ENCODE peak calls at places on chromosomes 5 and 9, in five cellular contexts. R, F, H, O and U are unnamed samples.

GRCh38 chr5:32710859-32711692 is at the start of gene NPR3:
- DNase-seq in R (no peak), F (peak; percentile 8), H (no peak), O (peak; percentile 22), U (no peak)

GRCh38 chr5:118703241-118703640 is 285.1 kb downstream of the DTWD2 start:
- DNase-seq in H (no peak), O (no peak), F (no peak), R (no peak), U (no peak)

GRCh38 chr9:33498387-33498786 is 24.7 kb upstream of the NOL6 start:
- DNase-seq in F (no peak), O (no peak), H (no peak), R (no peak), U (no peak)

GRCh38 chr5:137137013-137137632 is 362.0 kb downstream of the SPOCK1 start:
- DNase-seq in R (peak; percentile 54), H (no peak), O (no peak), F (no peak), U (no peak)

GRCh38 chr5:96278995-96279394 is 154.1 kb downstream of the PCSK1 start:
- DNase-seq in O (no peak), H (no peak), R (no peak), F (no peak), U (no peak)

GRCh38 chr5:103561670-103562069 is 919 bp downstream of the NUDT12 start:
- DNase-seq in H (no peak), R (no peak), F (no peak), O (no peak), U (no peak)

GRCh38 chr5:89537800-89538199 is 654.8 kb upstream of the MEF2C start:
- DNase-seq in F (no peak), H (no peak), O (no peak), R (no peak), U (no peak)

GRCh38 chr5:102511666-102512065 is 12.9 kb upstream of the SLCO6A1 start:
- DNase-seq in O (no peak), F (no peak), H (no peak), R (no peak), U (no peak)

GRCh38 chr5:153998768-153999167 is 39.9 kb downstream of the FAM114A2 start:
- DNase-seq in H (no peak), O (no peak), F (no peak), R (no peak), U (no peak)

GRCh38 chr5:42620579-42621216 is 135.9 kb upstream of the CCDC152 start:
- DNase-seq in H (no peak), R (no peak), O (no peak), F (no peak), U (no peak)

GRCh38 chr9:26262431-26262830 is 584.2 kb upstream of the TUSC1 start:
- DNase-seq in O (no peak), F (no peak), H (no peak), R (no peak), U (no peak)

GRCh38 chr5:150137168-150137957 is 18.3 kb downstream of the PDGFRB start:
- DNase-seq in O (no peak), F (no peak), H (no peak), R (peak; percentile 51), U (no peak)
- H3K27ac ChIP-seq in O (peak overlapping the region; percentile 99), F (peak overlapping the region; percentile 89), H (peak overlapping the region; percentile 82), R (peak overlapping the region; percentile 68), U (no peak overlapping the region)

GRCh38 chr9:14256588-14256987 is 57.4 kb downstream of the NFIB start:
- DNase-seq in H (no peak), O (no peak), R (no peak), F (no peak), U (no peak)
- H3K27ac ChIP-seq in H (no peak overlapping the region), O (no peak overlapping the region), R (no peak overlapping the region), F (peak overlapping the region; percentile 44), U (no peak overlapping the region)

GRCh38 chr9:133706651-133707050 is 31.5 kb downstream of the SARDH start:
- DNase-seq in O (no peak), H (no peak), F (no peak), R (no peak), U (no peak)
- H3K27ac ChIP-seq in O (no peak overlapping the region), H (no peak overlapping the region), F (no peak overlapping the region), R (no peak overlapping the region), U (no peak overlapping the region)

DNA sequence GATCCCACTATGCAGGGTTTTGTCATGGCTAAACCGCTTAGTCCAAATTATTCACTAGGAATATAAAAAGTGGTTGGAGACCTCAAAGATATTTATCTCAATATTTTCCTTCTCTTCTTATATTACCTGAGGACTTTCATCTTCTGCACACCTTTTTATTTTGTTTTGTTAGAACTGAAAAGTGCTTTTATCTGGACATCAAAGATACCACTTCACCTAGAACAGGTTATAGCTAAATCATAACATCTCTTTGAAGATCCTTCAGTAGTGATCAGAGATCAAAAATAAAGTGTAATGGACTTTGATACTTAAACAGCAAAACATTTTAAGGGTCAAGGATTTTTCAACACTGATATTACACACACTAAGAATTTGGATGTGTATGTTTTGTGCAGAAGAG is 160.2 kb downstream of the MCTP1 start:
- DNase-seq in R (no peak), F (no peak), O (no peak), H (no peak), U (no peak)
- H3K27ac ChIP-seq in R (no peak overlapping the region), F (no peak overlapping the region), O (no peak overlapping the region), H (no peak overlapping the region), U (no peak overlapping the region)

GRCh38 chr9:108049671-108050494 is 560.3 kb upstream of the KLF4 start:
- DNase-seq in R (no peak), F (no peak), O (no peak), H (no peak), U (no peak)
- H3K27ac ChIP-seq in R (no peak overlapping the region), F (no peak overlapping the region), O (no peak overlapping the region), H (no peak overlapping the region), U (peak overlapping the region; percentile 100)

GRCh38 chr5:1547655-1548054 is 23.9 kb upstream of the LPCAT1 start:
- DNase-seq in H (no peak), O (no peak), F (no peak), R (no peak), U (no peak)
- H3K27ac ChIP-seq in H (no peak overlapping the region), O (no peak overlapping the region), F (no peak overlapping the region), R (no peak overlapping the region), U (no peak overlapping the region)

GRCh38 chr5:170437621-170438375 is 48.6 kb upstream of the KCNMB1 start:
- DNase-seq in O (no peak), R (no peak), H (no peak), F (no peak), U (no peak)
- H3K27ac ChIP-seq in O (no peak overlapping the region), R (no peak overlapping the region), H (no peak overlapping the region), F (no peak overlapping the region), U (no peak overlapping the region)

GRCh38 chr5:139647406-139648204 is 544 bp upstream of the CXXC5 start:
- DNase-seq in H (no peak), O (peak; percentile 18), F (no peak), R (no peak), U (no peak)

GRCh38 chr5:139648205-139649081 is at the start of gene CXXC5:
- DNase-seq in H (peak; percentile 63), F (peak; percentile 90), R (peak; percentile 92), O (peak; percentile 79), U (no peak)

GRCh38 chr5:139645495-139645871 is 2.7 kb upstream of the CXXC5 start:
- DNase-seq in R (no peak), F (no peak), H (no peak), O (no peak), U (no peak)

GRCh38 chr5:139646111-139646510 is 2.0 kb upstream of the CXXC5 start:
- DNase-seq in F (no peak), R (no peak), O (no peak), H (no peak), U (no peak)

GRCh38 chr5:139646912-139647391 is 1.2 kb upstream of the CXXC5 start:
- DNase-seq in O (peak; percentile 22), H (no peak), F (peak; percentile 26), R (no peak), U (no peak)
- H3K27ac ChIP-seq in O (peak overlapping the region; percentile 38), H (no peak overlapping the region), F (no peak overlapping the region), R (no peak overlapping the region), U (no peak overlapping the region)

DNA sequence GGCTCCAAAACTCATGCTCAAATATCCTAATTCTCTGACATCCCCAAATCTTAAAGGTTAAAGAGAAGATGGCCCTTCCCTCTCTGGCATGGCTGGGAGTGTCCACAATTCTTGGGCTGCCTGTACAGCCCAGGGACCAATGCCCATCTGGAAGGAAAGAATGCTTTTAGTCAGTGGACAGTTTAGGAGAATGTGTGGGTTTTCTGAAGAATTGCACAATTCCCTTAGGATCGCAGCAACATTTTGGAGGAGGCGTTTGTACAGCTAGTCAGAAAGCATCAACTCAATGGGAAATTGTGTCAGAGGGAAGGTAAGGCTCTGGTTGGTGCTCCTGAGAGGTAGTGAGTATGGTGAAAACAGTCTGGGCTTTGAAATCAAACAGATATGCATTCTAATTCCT is 15.0 kb downstream of the FAM193B start:
- DNase-seq in F (no peak), O (no peak), H (no peak), R (no peak), U (no peak)
- H3K27ac ChIP-seq in F (no peak overlapping the region), O (peak overlapping the region; percentile 89), H (no peak overlapping the region), R (peak overlapping the region; percentile 94), U (peak overlapping the region; percentile 57)